ENCODE peak calls at places on chromosomes 3 and 15, in five cellular contexts. X, S, V, A and R are unnamed samples.

GRCh38 chr3:59749291-59749690 is 699.5 kb upstream of the CFAP20DC start:
- DNase-seq in X (no peak), S (no peak), V (no peak), A (no peak), R (no peak)

GRCh38 chr15:60026555-60026954 is 22.4 kb downstream of the FOXB1 start:
- DNase-seq in X (no peak), S (no peak), V (no peak), A (no peak), R (no peak)

GRCh38 chr3:152554980-152555379 is 280.0 kb upstream of the P2RY1 start:
- DNase-seq in X (no peak), S (no peak), V (no peak), A (no peak), R (no peak)

GRCh38 chr15:51185213-51185619 is 90.5 kb upstream of the TNFAIP8L3 start:
- DNase-seq in X (peak; percentile 53), S (no peak), V (no peak), A (no peak), R (no peak)

GRCh38 chr3:66372681-66373350 is 128.0 kb downstream of the LRIG1 start:
- DNase-seq in X (peak; percentile 4), S (peak; percentile 68), V (no peak), A (peak; percentile 10), R (no peak)

GRCh38 chr3:131036200-131036816 is 9.6 kb downstream of the NEK11 start:
- DNase-seq in X (no peak), S (no peak), V (no peak), A (no peak), R (no peak)

GRCh38 chr3:119206611-119207511 is 33.5 kb downstream of the UPK1B start:
- DNase-seq in X (peak; percentile 2), S (peak; percentile 47), V (no peak), A (no peak), R (no peak)

GRCh38 chr15:29611057-29611456 is 211.2 kb downstream of the TJP1 start:
- DNase-seq in X (no peak), S (no peak), V (no peak), A (no peak), R (no peak)

GRCh38 chr3:48684480-48685143 is 1.1 kb downstream of the NCKIPSD start:
- DNase-seq in X (peak; percentile 47), S (no peak), V (no peak), A (no peak), R (no peak)

GRCh38 chr15:81480645-81481053 is 106.6 kb upstream of the TMC3 start:
- DNase-seq in X (peak; percentile 69), S (peak; percentile 54), V (peak; percentile 11), A (peak; percentile 31), R (peak; percentile 24)

GRCh38 chr3:11910971-11911531 is 64.4 kb upstream of the TAMM41 start:
- DNase-seq in X (no peak), S (no peak), V (no peak), A (no peak), R (no peak)

GRCh38 chr15:77386626-77387025 is 33.3 kb downstream of the PEAK1 start:
- DNase-seq in X (peak; percentile 7), S (no peak), V (no peak), A (no peak), R (no peak)

GRCh38 chr15:62779041-62779810 is 263.3 kb upstream of the TPM1 start:
- DNase-seq in X (no peak), S (no peak), V (no peak), A (no peak), R (no peak)

GRCh38 chr15:83112959-83113299 is 5.5 kb downstream of the TM6SF1 start:
- DNase-seq in X (no peak), S (no peak), V (no peak), A (no peak), R (no peak)

GRCh38 chr3:123702720-123703119 is 117.9 kb upstream of the HACD2 start:
- DNase-seq in X (no peak), S (no peak), V (no peak), A (peak; percentile 13), R (no peak)

GRCh38 chr3:25429960-25430941 is 2.2 kb downstream of the RARB start:
- DNase-seq in X (no peak), S (no peak), V (no peak), A (no peak), R (no peak)

GRCh38 chr3:160815280-160815679 is 59.2 kb downstream of the PPM1L start:
- DNase-seq in X (no peak), S (no peak), V (no peak), A (no peak), R (no peak)

DNA sequence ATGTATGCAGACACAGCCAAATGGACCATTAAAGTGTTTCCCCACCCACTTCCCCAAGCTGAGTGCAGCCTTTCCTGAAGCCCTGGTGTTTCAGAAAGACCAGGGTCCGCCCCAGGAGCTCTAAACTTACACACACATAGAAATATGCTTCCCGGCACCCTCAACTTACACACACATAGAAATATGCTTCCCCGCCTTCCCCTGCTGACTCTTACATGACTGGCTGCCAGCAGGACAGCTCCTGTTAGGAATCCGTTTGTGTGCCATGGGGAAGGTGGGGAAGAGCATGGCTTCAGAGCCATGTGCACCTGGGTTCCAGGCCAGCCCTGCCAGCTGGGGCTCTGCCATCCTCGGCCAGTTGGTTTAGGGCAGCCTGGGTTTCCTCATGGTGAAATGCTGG is 3.6 kb downstream of the CLEC3B start:
- DNase-seq in X (no peak), S (no peak), V (no peak), A (no peak), R (no peak)
- TF ChIP-seq POLR2AphosphoS5 in X (no peak), S (no peak), V (no peak), A (no peak), R (no peak)

GRCh38 chr15:76312540-76313174 is 1.4 kb upstream of the ETFA start:
- DNase-seq in X (peak; percentile 47), S (no peak), V (no peak), A (peak; percentile 75), R (no peak)
- TF ChIP-seq SRF in X (no peak), S (no peak), V (no peak), A (no peak), R (no peak)

GRCh38 chr3:30890907-30891306 is 3.6 kb downstream of the GADL1 start:
- DNase-seq in X (no peak), S (no peak), V (no peak), A (no peak), R (no peak)
- TF ChIP-seq POLR2AphosphoS5 in X (no peak), S (no peak), V (no peak), A (no peak), R (no peak)

GRCh38 chr3:8080464-8080863 is 421.2 kb upstream of the LMCD1 start:
- DNase-seq in X (no peak), S (no peak), V (no peak), A (no peak), R (no peak)

DNA sequence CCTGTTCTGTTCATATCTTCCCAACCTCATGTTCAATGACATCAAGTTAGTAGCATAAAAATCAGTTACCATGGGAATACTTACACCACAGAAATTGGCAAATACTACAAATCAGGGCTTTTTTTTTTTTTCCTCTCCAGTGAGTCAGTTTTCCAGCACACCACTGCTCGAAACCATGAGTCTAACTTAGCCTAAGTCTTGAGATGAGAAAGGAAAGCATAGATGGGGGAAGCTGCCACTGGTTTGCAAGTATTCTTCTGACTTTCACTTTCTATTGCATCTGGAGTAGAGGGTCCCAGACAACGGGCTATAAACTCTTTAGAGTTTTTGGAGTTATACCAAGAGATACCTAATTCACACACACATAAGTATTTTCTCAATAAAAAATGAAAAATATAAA is 416.1 kb upstream of the LMCD1 start:
- DNase-seq in X (no peak), S (no peak), V (no peak), A (no peak), R (no peak)
- TF ChIP-seq SRF in X (no peak), S (no peak), V (no peak), A (no peak), R (no peak)

GRCh38 chr15:93899817-93900216 is 331.5 kb upstream of the MCTP2 start:
- DNase-seq in X (no peak), S (no peak), V (no peak), A (no peak), R (no peak)

GRCh38 chr15:93895976-93896770 is 335.2 kb upstream of the MCTP2 start:
- DNase-seq in X (no peak), S (no peak), V (no peak), A (no peak), R (no peak)

GRCh38 chr15:93897377-93897776 is 334.0 kb upstream of the MCTP2 start:
- DNase-seq in X (no peak), S (no peak), V (no peak), A (no peak), R (no peak)

GRCh38 chr15:93900476-93901400 is 330.6 kb upstream of the MCTP2 start:
- DNase-seq in X (no peak), S (no peak), V (no peak), A (no peak), R (no peak)
- TF ChIP-seq POLR2AphosphoS5 in X (no peak), S (no peak), V (no peak), A (no peak), R (no peak)

GRCh38 chr15:65027593-65027992 is 1.8 kb downstream of the MTFMT start:
- DNase-seq in X (no peak), S (no peak), V (no peak), A (no peak), R (no peak)

GRCh38 chr15:65028921-65029735 is at the start of gene MTFMT:
- DNase-seq in X (peak; percentile 91), S (peak; percentile 98), V (no peak), A (peak; percentile 68), R (peak; percentile 53)

GRCh38 chr15:65026756-65027155 is 2.7 kb downstream of the MTFMT start:
- DNase-seq in X (no peak), S (no peak), V (no peak), A (no peak), R (no peak)

GRCh38 chr15:65028338-65028737 is 1.1 kb downstream of the MTFMT start:
- DNase-seq in X (no peak), S (no peak), V (no peak), A (no peak), R (no peak)

GRCh38 chr15:65029736-65030208 is 333 bp upstream of the MTFMT start:
- DNase-seq in X (no peak), S (no peak), V (no peak), A (no peak), R (no peak)
- TF ChIP-seq SRF in X (no peak), S (no peak), V (no peak), A (no peak), R (no peak)

GRCh38 chr3:17798000-17798399 is 55.6 kb upstream of the TBC1D5 start:
- DNase-seq in X (peak; percentile 46), S (no peak), V (no peak), A (peak; percentile 13), R (no peak)

GRCh38 chr3:17799312-17799711 is 56.9 kb upstream of the TBC1D5 start:
- DNase-seq in X (no peak), S (no peak), V (no peak), A (no peak), R (no peak)

GRCh38 chr3:17802993-17803392 is 60.6 kb upstream of the TBC1D5 start:
- DNase-seq in X (no peak), S (no peak), V (peak; percentile 20), A (no peak), R (no peak)

GRCh38 chr3:17801131-17801530 is 58.7 kb upstream of the TBC1D5 start:
- DNase-seq in X (no peak), S (no peak), V (no peak), A (no peak), R (no peak)

GRCh38 chr3:17800232-17800631 is 57.8 kb upstream of the TBC1D5 start:
- DNase-seq in X (no peak), S (no peak), V (no peak), A (no peak), R (no peak)
- TF ChIP-seq POLR2AphosphoS5 in X (no peak), S (no peak), V (no peak), A (no peak), R (no peak)